ENCODE peak calls at places on chromosomes 3 and 15, in seven cellular contexts. J is stimulated activated CD8-positive, alpha-beta memory T cell treated with anti-CD3 and anti-CD28 coated beads, Interleukin-4, amount 100 ng/mL, for 4 hours; H is AG08396; L is COR-L47; Y is mesenteric fat pad; I is H9; P is B cell. A is an unnamed sample.

GRCh38 chr3:177145954-177146353 is 51.3 kb downstream of the TBL1XR1 start:
- DNase-seq in I (no peak), Y (no peak), L (no peak), P (no peak), H (no peak), J (no peak), A (no peak)

GRCh38 chr3:78659386-78659987 is 1108.3 kb downstream of the ROBO1 start:
- DNase-seq in I (no peak), H (no peak), Y (no peak), J (no peak), L (peak), P (no peak), A (no peak)

GRCh38 chr3:3200632-3201212 is 21.2 kb upstream of the CRBN start:
- DNase-seq in P (peak), J (no peak), I (peak), L (no peak), H (peak), Y (no peak), A (no peak)

GRCh38 chr3:129625071-129625874 is 18.8 kb upstream of the PLXND1 start:
- DNase-seq in P (no peak), I (peak), L (no peak), J (no peak), Y (no peak), H (peak), A (no peak)

GRCh38 chr15:72375501-72375845 is 341 bp downstream of the HEXA start:
- DNase-seq in P (no peak), H (peak), L (no peak), I (no peak), Y (peak), J (peak), A (peak)

GRCh38 chr3:152190636-152191183 is 78.0 kb upstream of the MBNL1 start:
- DNase-seq in Y (no peak), H (no peak), I (no peak), J (no peak), P (no peak), L (no peak), A (no peak)

GRCh38 chr15:70923311-70924080 is 30.9 kb downstream of the LRRC49 start:
- DNase-seq in J (no peak), L (no peak), I (no peak), P (no peak), H (no peak), Y (no peak), A (no peak)

GRCh38 chr15:60478633-60479360 is at the start of gene ICE2:
- DNase-seq in P (peak), I (peak), Y (peak), H (peak), L (peak), J (peak), A (peak)

GRCh38 chr15:63504979-63505841 is 817 bp downstream of the USP3 start:
- DNase-seq in L (peak), J (no peak), P (peak), H (no peak), Y (peak), I (peak), A (peak)

GRCh38 chr3:62028236-62028635 is 345.1 kb downstream of the FEZF2 start:
- DNase-seq in Y (no peak), H (no peak), J (no peak), P (no peak), L (no peak), I (no peak), A (no peak)

GRCh38 chr3:45688194-45688881 is 858 bp upstream of the SACM1L start:
- DNase-seq in J (no peak), I (peak), Y (no peak), H (peak), L (peak), P (no peak), A (no peak)

GRCh38 chr3:110101361-110101760 is 764.0 kb upstream of the DPPA4 start:
- DNase-seq in P (no peak), L (no peak), Y (no peak), I (no peak), H (peak), J (no peak), A (no peak)

GRCh38 chr3:40321818-40322217 is 12.3 kb downstream of the EIF1B start:
- DNase-seq in I (no peak), H (no peak), L (no peak), Y (no peak), J (no peak), P (no peak), A (no peak)

GRCh38 chr3:128794788-128795649 is 69.0 kb downstream of the RAB7A start:
- DNase-seq in I (peak), L (peak), H (peak), P (peak), J (peak), Y (no peak), A (no peak)

GRCh38 chr3:128488995-128489859 is 3.8 kb downstream of the GATA2 start:
- DNase-seq in L (peak), P (no peak), H (peak), Y (peak), J (no peak), I (peak), A (peak)

GRCh38 chr15:39579487-39580116 is 1.3 kb upstream of the THBS1 start:
- DNase-seq in J (no peak), I (peak), P (no peak), H (peak), Y (no peak), L (peak), A (peak)

GRCh38 chr15:79185199-79185598 is 94.6 kb upstream of the RASGRF1 start:
- DNase-seq in J (no peak), P (no peak), Y (peak), H (no peak), I (peak), L (no peak), A (peak)

GRCh38 chr15:77034620-77035467 is 36.1 kb downstream of the TSPAN3 start:
- DNase-seq in Y (peak), I (peak), J (no peak), L (no peak), P (peak), H (peak), A (peak)

GRCh38 chr15:68274184-68274848 is 3.2 kb upstream of the FEM1B start:
- DNase-seq in H (no peak), L (no peak), I (no peak), J (no peak), P (no peak), Y (no peak), A (no peak)

GRCh38 chr3:41026394-41027177 is 172.7 kb upstream of the CTNNB1 start:
- DNase-seq in I (no peak), Y (no peak), J (no peak), L (no peak), H (no peak), P (no peak), A (no peak)

GRCh38 chr15:26391556-26392229 is 381.2 kb downstream of the GABRB3 start:
- DNase-seq in J (no peak), P (no peak), H (no peak), I (no peak), Y (no peak), L (no peak), A (no peak)

GRCh38 chr3:69784854-69785523 is 45.7 kb downstream of the MITF start:
- DNase-seq in H (peak), I (no peak), J (no peak), P (no peak), Y (no peak), L (no peak), A (peak)

GRCh38 chr3:191901746-191902145 is 440.8 kb downstream of the PYDC2 start:
- DNase-seq in H (no peak), L (no peak), P (no peak), Y (no peak), J (no peak), I (no peak), A (no peak)

GRCh38 chr3:190175490-190175889 is 54.8 kb upstream of the P3H2 start:
- DNase-seq in J (no peak), Y (no peak), I (no peak), L (no peak), H (no peak), P (no peak), A (no peak)

GRCh38 chr15:69921626-69922624 is 175.8 kb downstream of the TLE3 start:
- DNase-seq in P (peak), Y (no peak), I (peak), L (no peak), J (no peak), H (no peak), A (no peak)

GRCh38 chr3:40192628-40193027 is 116.9 kb upstream of the EIF1B start:
- DNase-seq in J (no peak), Y (no peak), I (peak), H (no peak), P (no peak), L (no peak), A (no peak)

GRCh38 chr3:42033741-42034140 is 57.4 kb upstream of the TRAK1 start:
- DNase-seq in P (no peak), I (no peak), J (no peak), L (no peak), H (no peak), Y (no peak), A (no peak)

GRCh38 chr15:90266485-90266884 is 1.0 kb downstream of the NGRN start:
- DNase-seq in L (peak), I (no peak), H (no peak), J (no peak), Y (no peak), P (no peak), A (no peak)

GRCh38 chr3:19256313-19256712 is 108.0 kb downstream of the KCNH8 start:
- DNase-seq in Y (no peak), P (no peak), H (no peak), I (peak), L (peak), J (no peak), A (no peak)

GRCh38 chr15:69825941-69826817 is 271.5 kb downstream of the TLE3 start:
- DNase-seq in L (peak), J (no peak), H (no peak), I (no peak), P (no peak), Y (no peak), A (no peak)

GRCh38 chr3:144866504-144866903 is 894.9 kb downstream of the DIPK2A start:
- DNase-seq in J (no peak), Y (no peak), P (no peak), L (no peak), I (no peak), H (no peak), A (no peak)

GRCh38 chr3:105585-105984 is 91.0 kb upstream of the CHL1 start:
- DNase-seq in J (no peak), P (no peak), Y (no peak), H (no peak), L (no peak), I (no peak), A (no peak)

GRCh38 chr3:102038477-102039142 is 189.3 kb downstream of the NFKBIZ start:
- DNase-seq in Y (no peak), L (no peak), J (no peak), P (peak), H (no peak), I (no peak), A (no peak)

GRCh38 chr3:197478746-197479668 is 76.8 kb downstream of the BDH1 start:
- DNase-seq in Y (no peak), I (no peak), L (peak), H (no peak), J (no peak), P (no peak), A (no peak)

GRCh38 chr3:164360078-164360578 is 718.2 kb downstream of the SI start:
- DNase-seq in J (no peak), L (no peak), Y (no peak), I (no peak), H (no peak), P (no peak), A (no peak)

GRCh38 chr3:12990781-12991480 is 82.3 kb downstream of the IQSEC1 start:
- DNase-seq in I (no peak), P (no peak), L (no peak), H (peak), J (no peak), Y (no peak), A (peak)

GRCh38 chr3:99950921-99951320 is 133.3 kb downstream of the CMSS1 start:
- DNase-seq in J (no peak), L (no peak), Y (no peak), I (no peak), H (no peak), P (no peak), A (no peak)

GRCh38 chr3:179108091-179108490 is 36.5 kb upstream of the ZMAT3 start:
- DNase-seq in P (no peak), H (peak), J (no peak), Y (no peak), I (no peak), L (no peak), A (no peak)

GRCh38 chr15:40858706-40859105 is 14.9 kb downstream of the SPINT1 start:
- DNase-seq in H (no peak), I (no peak), J (no peak), Y (no peak), L (no peak), P (no peak), A (no peak)

A was measured in cardiac septum.